ENCODE peak calls at places on chromosomes 12 and 14, in five cellular contexts. K, U, V, H and G are unnamed samples. For H3K36me3, the result is how much of the 10 kb centered on the place peaks cover.

GRCh38 chr12:44000309-44000952 is 164.6 kb downstream of the TMEM117 start:
- DNase-seq in H (peak), V (peak), U (peak), K (no peak), G (no peak)

GRCh38 chr14:27485193-27485592 is 887.4 kb upstream of the NOVA1 start:
- DNase-seq in H (no peak), U (no peak), K (no peak), V (no peak), G (no peak)

GRCh38 chr12:20097561-20097960 is 270.8 kb upstream of the PDE3A start:
- DNase-seq in U (no peak), V (peak), H (no peak), K (no peak), G (no peak)

GRCh38 chr14:69571449-69571878 is 3.2 kb downstream of the CCDC177 start:
- DNase-seq in H (no peak), K (no peak), U (no peak), V (no peak), G (no peak)

GRCh38 chr12:6295187-6295811 is 15.2 kb upstream of the PLEKHG6 start:
- DNase-seq in K (no peak), V (peak), H (peak), U (peak), G (peak)

GRCh38 chr12:80218925-80219714 is 119.8 kb downstream of the OTOGL start:
- DNase-seq in H (peak), U (no peak), K (no peak), V (no peak), G (no peak)

GRCh38 chr12:32895688-32896437 is 714 bp downstream of the PKP2 start:
- DNase-seq in K (no peak), U (peak), H (peak), V (no peak), G (peak)

GRCh38 chr14:105201156-105201927 is 20.2 kb upstream of the NUDT14 start:
- DNase-seq in K (no peak), H (no peak), U (no peak), V (no peak), G (no peak)

GRCh38 chr12:119666900-119667576 is 895 bp upstream of the PRKAB1 start:
- DNase-seq in U (no peak), H (no peak), V (no peak), K (no peak), G (no peak)

GRCh38 chr12:11653215-11653753 is 3.8 kb downstream of the ETV6 start:
- DNase-seq in H (no peak), K (no peak), V (peak), U (peak), G (peak)

GRCh38 chr14:33811731-33812130 is 139.1 kb downstream of the EGLN3 start:
- DNase-seq in U (no peak), H (no peak), V (no peak), K (no peak), G (no peak)

GRCh38 chr12:84807249-84807648 is 105.3 kb downstream of the SLC6A15 start:
- DNase-seq in V (no peak), U (no peak), K (no peak), H (no peak), G (no peak)

GRCh38 chr14:67944605-67945004 is 125.0 kb downstream of the RAD51B start:
- DNase-seq in U (no peak), H (no peak), K (no peak), V (no peak), G (no peak)

GRCh38 chr14:32397871-32398640 is 69.0 kb downstream of the AKAP6 start:
- DNase-seq in U (no peak), K (no peak), V (peak), H (no peak), G (no peak)

GRCh38 chr12:22047495-22047894 is 1.5 kb downstream of the CMAS start:
- DNase-seq in K (no peak), H (no peak), U (no peak), V (no peak), G (no peak)

GRCh38 chr14:67199016-67199415 is 9.8 kb downstream of the GARIN2 start:
- DNase-seq in U (no peak), K (no peak), H (no peak), V (no peak), G (no peak)

GRCh38 chr12:64826234-64826633 is 1.8 kb downstream of the TBC1D30 start:
- DNase-seq in H (peak), K (no peak), V (peak), U (peak), G (peak)

GRCh38 chr14:93114068-93114710 is 1.5 kb downstream of the ITPK1 start:
- DNase-seq in U (no peak), V (peak), H (peak), K (peak), G (no peak)

GRCh38 chr14:92958373-92959188 is 35.6 kb downstream of the CHGA start:
- DNase-seq in U (no peak), H (no peak), V (no peak), K (no peak), G (no peak)

GRCh38 chr12:81644503-81644902 is 114.6 kb downstream of the PPFIA2 start:
- DNase-seq in V (peak), H (peak), K (no peak), U (no peak), G (no peak)

GRCh38 chr14:56738020-56738419 is 72.3 kb downstream of the OTX2 start:
- DNase-seq in H (no peak), U (no peak), K (no peak), V (no peak), G (no peak)

GRCh38 chr12:64714551-64714968 is 44.6 kb downstream of the GNS start:
- DNase-seq in H (no peak), V (no peak), K (no peak), U (no peak), G (no peak)

GRCh38 chr14:31194661-31195060 is 12.9 kb downstream of the HECTD1 start:
- DNase-seq in V (no peak), H (no peak), K (no peak), U (no peak), G (no peak)
- H3K27ac ChIP-seq in V (no peak), H (peak), K (no peak), U (no peak), G (no peak)

GRCh38 chr12:96143827-96144226 is 50.3 kb upstream of the ELK3 start:
- DNase-seq in H (no peak), V (peak), K (no peak), U (no peak), G (no peak)

GRCh38 chr12:96143392-96143791 is 50.8 kb upstream of the ELK3 start:
- DNase-seq in U (no peak), H (no peak), K (no peak), V (no peak), G (no peak)

GRCh38 chr12:96140110-96140509 is 54.1 kb upstream of the ELK3 start:
- DNase-seq in V (no peak), K (no peak), H (peak), U (no peak), G (no peak)

GRCh38 chr12:96136720-96137378 is 57.3 kb upstream of the ELK3 start:
- DNase-seq in H (no peak), K (no peak), V (peak), U (no peak), G (no peak)

GRCh38 chr12:96141216-96141944 is 52.8 kb upstream of the ELK3 start:
- DNase-seq in V (peak), K (no peak), H (peak), U (no peak), G (no peak)
- H3K36me3 ChIP-seq in V (under half), K (under half), H (under half), U (under half), G (under half)

GRCh38 chr12:124759841-124760508 is 103.7 kb downstream of the SCARB1 start:
- DNase-seq in V (no peak), K (no peak), H (no peak), U (no peak), G (no peak)
- TF ChIP-seq CTCF in V (no peak), K (no peak), H (no peak), U (no peak), G (no peak)

GRCh38 chr12:106642991-106643390 is 60.2 kb downstream of the RFX4 start:
- DNase-seq in K (no peak), V (no peak), H (no peak), U (no peak), G (no peak)
- H3K27ac ChIP-seq in K (no peak), V (no peak), H (no peak), U (no peak), G (no peak)

GRCh38 chr12:53061404-53062010 is 11.6 kb downstream of the TNS2 start:
- DNase-seq in K (peak), U (peak), V (no peak), H (peak), G (peak)

GRCh38 chr12:53060721-53061276 is 10.9 kb downstream of the TNS2 start:
- DNase-seq in H (peak), K (peak), V (peak), U (peak), G (no peak)

GRCh38 chr12:53059434-53060063 is 9.7 kb downstream of the TNS2 start:
- DNase-seq in H (no peak), V (no peak), U (peak), K (no peak), G (no peak)

GRCh38 chr12:53058674-53059433 is 9.0 kb downstream of the TNS2 start:
- DNase-seq in H (no peak), U (peak), K (peak), V (no peak), G (no peak)

GRCh38 chr12:53060064-53060720 is 10.3 kb downstream of the TNS2 start:
- DNase-seq in H (no peak), U (no peak), V (no peak), K (no peak), G (no peak)
- H3K36me3 ChIP-seq in H (under half), U (under half), V (under half), K (half or more), G (under half)

GRCh38 chr14:77582511-77582910 is 33.9 kb downstream of the SPTLC2 start:
- DNase-seq in V (peak), H (no peak), U (no peak), K (no peak), G (no peak)

GRCh38 chr14:77579760-77580159 is 36.7 kb downstream of the SPTLC2 start:
- DNase-seq in K (no peak), U (no peak), V (no peak), H (no peak), G (no peak)

GRCh38 chr14:77580477-77580876 is 36.0 kb downstream of the SPTLC2 start:
- DNase-seq in K (no peak), U (no peak), H (no peak), V (no peak), G (no peak)

GRCh38 chr14:77580964-77581505 is 35.4 kb downstream of the SPTLC2 start:
- DNase-seq in U (no peak), K (no peak), H (peak), V (peak), G (no peak)

GRCh38 chr14:77579065-77579464 is 37.4 kb downstream of the SPTLC2 start:
- DNase-seq in U (no peak), H (no peak), V (no peak), K (no peak), G (no peak)
- TF ChIP-seq CTCF in U (no peak), H (no peak), V (no peak), K (no peak), G (no peak)

GRCh38 chr12:39736406-39736805 is 116.8 kb upstream of the ABCD2 start:
- DNase-seq in K (no peak), V (no peak), H (no peak), U (no peak), G (no peak)
- H3K27ac ChIP-seq in K (no peak), V (no peak), H (no peak), U (no peak), G (peak)